ENCODE peak calls at places on chromosome 1, in ten cellular contexts. One of them, this sample, is unnamed.
A peak's percentile ranks its signal among the peaks of the same experiment; 100 is the strongest.

GRCh38 chr1:201676651-201677050 is 137.7 kb downstream of the NAV1 start:
- DNase-seq in DMS153: no peak
- DNase-seq in ELR: no peak
- DNase-seq in sigmoid colon: no peak
- DNase-seq in ureter: no peak
- DNase-seq in OCI-LY7: no peak
- DNase-seq in HFF-Myc: no peak
- DNase-seq in AG09319: no peak
- DNase-seq in ovary: no peak
- DNase-seq in fibroblast of the aortic adventitia: peak; percentile 50
- DNase-seq in this sample: no peak

GRCh38 chr1:4447778-4448360 is 206.5 kb upstream of the AJAP1 start:
- DNase-seq in DMS153: no peak
- DNase-seq in ELR: no peak
- DNase-seq in sigmoid colon: no peak
- DNase-seq in ureter: no peak
- DNase-seq in OCI-LY7: no peak
- DNase-seq in HFF-Myc: no peak
- DNase-seq in AG09319: no peak
- DNase-seq in ovary: no peak
- DNase-seq in fibroblast of the aortic adventitia: no peak
- DNase-seq in this sample: no peak

GRCh38 chr1:48765335-48765734 is 11.4 kb downstream of the BEND5 start:
- DNase-seq in DMS153: no peak
- DNase-seq in ELR: no peak
- DNase-seq in sigmoid colon: no peak
- DNase-seq in ureter: no peak
- DNase-seq in OCI-LY7: no peak
- DNase-seq in HFF-Myc: no peak
- DNase-seq in AG09319: no peak
- DNase-seq in ovary: no peak
- DNase-seq in fibroblast of the aortic adventitia: no peak
- DNase-seq in this sample: no peak

GRCh38 chr1:20035114-20035513 is 34.9 kb upstream of the PLA2G5 start:
- DNase-seq in DMS153: no peak
- DNase-seq in ELR: no peak
- DNase-seq in sigmoid colon: no peak
- DNase-seq in ureter: no peak
- DNase-seq in OCI-LY7: no peak
- DNase-seq in HFF-Myc: no peak
- DNase-seq in AG09319: no peak
- DNase-seq in ovary: peak; percentile 66
- DNase-seq in fibroblast of the aortic adventitia: peak; percentile 14
- DNase-seq in this sample: no peak

GRCh38 chr1:161038523-161039153 is at the start of gene TSTD1:
- DNase-seq in DMS153: peak; percentile 58
- DNase-seq in ELR: no peak
- DNase-seq in sigmoid colon: no peak
- DNase-seq in ureter: peak; percentile 72
- DNase-seq in OCI-LY7: peak; percentile 87
- DNase-seq in HFF-Myc: no peak
- DNase-seq in AG09319: no peak
- DNase-seq in ovary: peak; percentile 78
- DNase-seq in fibroblast of the aortic adventitia: no peak
- DNase-seq in this sample: no peak

GRCh38 chr1:156675715-156676311 is 1.4 kb downstream of the NES start:
- DNase-seq in DMS153: no peak
- DNase-seq in ELR: no peak
- DNase-seq in sigmoid colon: no peak
- DNase-seq in ureter: no peak
- DNase-seq in OCI-LY7: no peak
- DNase-seq in HFF-Myc: no peak
- DNase-seq in AG09319: no peak
- DNase-seq in ovary: no peak
- DNase-seq in fibroblast of the aortic adventitia: no peak
- DNase-seq in this sample: no peak

GRCh38 chr1:84780000-84780716 is 89.9 kb upstream of the SSX2IP start:
- DNase-seq in DMS153: no peak
- DNase-seq in ELR: peak; percentile 59
- DNase-seq in sigmoid colon: peak; percentile 69
- DNase-seq in ureter: no peak
- DNase-seq in OCI-LY7: no peak
- DNase-seq in HFF-Myc: no peak
- DNase-seq in AG09319: no peak
- DNase-seq in ovary: no peak
- DNase-seq in fibroblast of the aortic adventitia: peak; percentile 63
- DNase-seq in this sample: no peak

GRCh38 chr1:199684686-199685273 is 342.7 kb upstream of the NR5A2 start:
- DNase-seq in DMS153: peak; percentile 39
- DNase-seq in ELR: peak; percentile 86
- DNase-seq in sigmoid colon: no peak
- DNase-seq in ureter: peak; percentile 44
- DNase-seq in OCI-LY7: peak; percentile 62
- DNase-seq in HFF-Myc: peak; percentile 59
- DNase-seq in AG09319: peak; percentile 28
- DNase-seq in ovary: no peak
- DNase-seq in fibroblast of the aortic adventitia: peak; percentile 80
- DNase-seq in this sample: peak; percentile 30

GRCh38 chr1:184637664-184638063 is 117.0 kb downstream of the EDEM3 start:
- DNase-seq in DMS153: no peak
- DNase-seq in ELR: no peak
- DNase-seq in sigmoid colon: no peak
- DNase-seq in ureter: no peak
- DNase-seq in OCI-LY7: no peak
- DNase-seq in HFF-Myc: no peak
- DNase-seq in AG09319: no peak
- DNase-seq in ovary: no peak
- DNase-seq in fibroblast of the aortic adventitia: no peak
- DNase-seq in this sample: no peak

GRCh38 chr1:5743435-5744095 is 248.7 kb downstream of the NPHP4 start:
- DNase-seq in DMS153: no peak
- DNase-seq in ELR: no peak
- DNase-seq in sigmoid colon: peak; percentile 50
- DNase-seq in ureter: no peak
- DNase-seq in OCI-LY7: no peak
- DNase-seq in HFF-Myc: no peak
- DNase-seq in AG09319: no peak
- DNase-seq in ovary: no peak
- DNase-seq in fibroblast of the aortic adventitia: no peak
- DNase-seq in this sample: no peak

GRCh38 chr1:240595476-240595875 is 16.5 kb downstream of the GREM2 start:
- DNase-seq in DMS153: no peak
- DNase-seq in ELR: no peak
- DNase-seq in sigmoid colon: no peak
- DNase-seq in ureter: no peak
- DNase-seq in OCI-LY7: no peak
- DNase-seq in HFF-Myc: no peak
- DNase-seq in AG09319: no peak
- DNase-seq in ovary: no peak
- DNase-seq in fibroblast of the aortic adventitia: no peak
- DNase-seq in this sample: no peak

GRCh38 chr1:230067441-230067870 is 418 bp downstream of the GALNT2 start:
- DNase-seq in DMS153: peak; percentile 8
- DNase-seq in ELR: peak; percentile 51
- DNase-seq in sigmoid colon: peak; percentile 81
- DNase-seq in ureter: peak; percentile 61
- DNase-seq in OCI-LY7: no peak
- DNase-seq in HFF-Myc: no peak
- DNase-seq in AG09319: no peak
- DNase-seq in ovary: no peak
- DNase-seq in fibroblast of the aortic adventitia: peak; percentile 42
- DNase-seq in this sample: no peak

GRCh38 chr1:184945034-184945433 is 29.3 kb downstream of the NIBAN1 start:
- DNase-seq in DMS153: no peak
- DNase-seq in ELR: no peak
- DNase-seq in sigmoid colon: no peak
- DNase-seq in ureter: no peak
- DNase-seq in OCI-LY7: no peak
- DNase-seq in HFF-Myc: no peak
- DNase-seq in AG09319: no peak
- DNase-seq in ovary: no peak
- DNase-seq in fibroblast of the aortic adventitia: peak; percentile 48
- DNase-seq in this sample: no peak

GRCh38 chr1:109113787-109114568 is at the start of gene ELAPOR1:
- DNase-seq in DMS153: peak; percentile 84
- DNase-seq in ELR: peak; percentile 51
- DNase-seq in sigmoid colon: no peak
- DNase-seq in ureter: peak; percentile 54
- DNase-seq in OCI-LY7: no peak
- DNase-seq in HFF-Myc: no peak
- DNase-seq in AG09319: no peak
- DNase-seq in ovary: peak; percentile 49
- DNase-seq in fibroblast of the aortic adventitia: peak; percentile 16
- DNase-seq in this sample: no peak

GRCh38 chr1:47578026-47578861 is 140.4 kb downstream of the FOXD2 start:
- DNase-seq in DMS153: peak; percentile 40
- DNase-seq in ELR: no peak
- DNase-seq in sigmoid colon: peak; percentile 77
- DNase-seq in ureter: peak; percentile 59
- DNase-seq in OCI-LY7: no peak
- DNase-seq in HFF-Myc: peak; percentile 52
- DNase-seq in AG09319: no peak
- DNase-seq in ovary: no peak
- DNase-seq in fibroblast of the aortic adventitia: no peak
- DNase-seq in this sample: no peak

GRCh38 chr1:224435318-224435763 is 744 bp upstream of the WDR26 start:
- DNase-seq in DMS153: no peak
- DNase-seq in ELR: peak; percentile 81
- DNase-seq in sigmoid colon: no peak
- DNase-seq in ureter: no peak
- DNase-seq in OCI-LY7: peak; percentile 33
- DNase-seq in HFF-Myc: no peak
- DNase-seq in AG09319: no peak
- DNase-seq in ovary: no peak
- DNase-seq in fibroblast of the aortic adventitia: peak; percentile 86
- DNase-seq in this sample: peak; percentile 85